ENCODE peak calls at places on chromosomes 7 and 10, in five cellular contexts. F is HFF-Myc, Y is WERI-Rb-1, A is brain microvascular endothelial cell, G is ovary. S is an unnamed sample.

GRCh38 chr7:750111-750905 is 23.2 kb upstream of the PRKAR1B start:
- DNase-seq in G (peak), Y (peak), F (no peak), A (no peak), S (no peak)

GRCh38 chr7:149071641-149072437 is 18.7 kb downstream of the ZNF786 start:
- DNase-seq in G (peak), Y (peak), A (no peak), F (no peak), S (no peak)

GRCh38 chr10:48400129-48400849 is 93.8 kb downstream of the MAPK8 start:
- DNase-seq in Y (no peak), F (no peak), G (no peak), A (no peak), S (peak)

GRCh38 chr10:91820144-91820543 is 21.9 kb downstream of the TNKS2 start:
- DNase-seq in G (no peak), F (no peak), A (peak), Y (no peak), S (peak)

GRCh38 chr10:114471906-114472873 is 67.9 kb upstream of the AFAP1L2 start:
- DNase-seq in G (no peak), Y (peak), F (no peak), A (no peak), S (no peak)

GRCh38 chr10:25493122-25493893 is 318.5 kb downstream of the GPR158 start:
- DNase-seq in F (no peak), Y (no peak), A (peak), G (no peak), S (peak)

GRCh38 chr7:125563557-125563956 is 633.9 kb upstream of the POT1 start:
- DNase-seq in Y (no peak), A (no peak), G (no peak), F (no peak), S (no peak)

GRCh38 chr10:115989621-115990020 is 283.4 kb downstream of the GFRA1 start:
- DNase-seq in G (no peak), F (no peak), A (peak), Y (no peak), S (peak)

GRCh38 chr10:93752761-93753160 is 5.0 kb upstream of the LGI1 start:
- DNase-seq in Y (no peak), F (peak), A (peak), G (no peak), S (peak)

GRCh38 chr7:29875741-29876140 is 69.4 kb downstream of the WIPF3 start:
- DNase-seq in G (no peak), A (no peak), F (no peak), Y (no peak), S (no peak)

GRCh38 chr10:112024079-112024478 is 159.5 kb downstream of the GPAM start:
- DNase-seq in F (no peak), G (no peak), A (no peak), Y (no peak), S (no peak)

GRCh38 chr10:16612148-16612742 is 90.6 kb upstream of the C1QL3 start:
- DNase-seq in A (peak), Y (no peak), F (no peak), G (no peak), S (peak)

GRCh38 chr10:121375201-121375600 is 223.0 kb downstream of the FGFR2 start:
- DNase-seq in A (no peak), F (no peak), G (no peak), Y (no peak), S (no peak)

GRCh38 chr7:71801996-71802395 is 610.1 kb downstream of the CALN1 start:
- DNase-seq in A (no peak), F (no peak), G (no peak), Y (no peak), S (no peak)

GRCh38 chr10:108779501-108779900 is 1143.8 kb downstream of the XPNPEP1 start:
- DNase-seq in Y (no peak), G (no peak), A (no peak), F (no peak), S (no peak)

GRCh38 chr7:143892527-143893300 is 9.3 kb downstream of the TCAF1 start:
- DNase-seq in G (no peak), F (no peak), Y (peak), A (peak), S (peak)

GRCh38 chr7:151076863-151077704 is 3.5 kb downstream of the FASTK start:
- DNase-seq in F (no peak), A (no peak), Y (no peak), G (peak), S (no peak)
- TF ChIP-seq CTCF in F (no peak), A (peak), Y (peak), G (no peak), S (peak)

GRCh38 chr7:106613861-106614560 is 46.9 kb downstream of the CCDC71L start:
- DNase-seq in Y (no peak), A (no peak), F (no peak), G (no peak), S (peak)
- H3K4me3 ChIP-seq in Y (no peak), A (no peak), F (no peak), G (no peak), S (no peak)

GRCh38 chr7:55420535-55420934 is 55.4 kb downstream of the LANCL2 start:
- DNase-seq in A (peak), G (no peak), Y (no peak), F (no peak), S (no peak)

GRCh38 chr7:55423891-55424290 is 58.8 kb downstream of the LANCL2 start:
- DNase-seq in F (no peak), G (no peak), Y (no peak), A (no peak), S (no peak)

GRCh38 chr7:55426676-55427075 is 61.5 kb downstream of the LANCL2 start:
- DNase-seq in A (no peak), G (no peak), F (no peak), Y (no peak), S (no peak)

GRCh38 chr7:55425141-55425752 is 60.1 kb downstream of the LANCL2 start:
- DNase-seq in Y (no peak), A (no peak), G (no peak), F (no peak), S (no peak)

DNA sequence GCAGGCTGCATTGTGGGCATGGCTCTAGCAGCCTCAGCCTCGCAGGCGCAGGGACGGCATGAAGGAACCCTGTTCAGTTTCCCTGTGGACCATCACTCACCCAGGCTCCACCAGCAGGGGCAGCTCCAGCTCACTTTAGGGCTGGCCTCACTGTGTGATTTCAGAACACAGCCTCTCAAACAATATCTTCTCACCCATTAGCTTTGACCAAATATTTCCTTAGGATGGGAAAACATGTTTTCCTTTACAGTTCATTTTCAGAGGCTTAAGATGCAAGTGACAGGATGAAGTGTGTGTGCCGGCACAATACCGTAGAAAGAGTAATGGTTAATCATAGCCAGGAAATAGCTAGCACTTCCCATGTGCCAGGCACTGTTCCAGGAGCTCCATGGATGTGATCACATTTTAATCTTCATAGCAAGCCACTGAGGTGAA is 58.2 kb downstream of the LANCL2 start:
- DNase-seq in G (no peak), F (no peak), Y (no peak), A (peak), S (peak)
- TF ChIP-seq CTCF in G (no peak), F (peak), Y (peak), A (peak), S (peak)

DNA sequence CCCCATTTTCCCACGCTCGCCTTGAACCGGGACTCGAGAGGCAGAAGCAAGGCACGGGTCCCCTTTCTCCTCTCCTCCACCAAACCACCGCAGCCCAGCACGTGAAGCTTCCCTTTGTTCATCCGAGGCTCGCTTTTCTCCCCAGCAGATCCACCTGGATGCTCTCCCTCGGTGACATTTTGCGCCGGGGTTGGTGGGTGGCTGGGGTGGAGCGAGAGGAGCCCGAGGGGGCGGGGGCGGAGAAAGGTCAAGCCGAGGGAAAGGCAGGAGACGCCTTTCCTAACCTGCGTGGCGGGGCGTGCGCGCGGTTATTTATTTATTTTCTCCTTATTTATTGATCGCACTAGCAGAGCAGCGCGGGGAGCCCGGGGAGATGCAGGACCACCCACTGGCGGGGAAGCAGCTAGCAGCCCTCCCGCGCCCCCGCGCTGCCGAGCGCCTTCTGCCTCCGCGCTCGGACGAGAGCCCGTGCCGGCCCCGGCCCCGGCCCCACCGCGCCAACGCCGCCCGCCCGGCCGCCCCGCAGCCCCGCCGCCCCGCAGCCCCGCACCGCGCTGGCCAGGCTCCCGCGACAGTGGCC is at the start of gene KCND2:
- DNase-seq in G (peak), A (no peak), Y (peak), F (no peak), S (no peak)
- H3K4me3 ChIP-seq in G (peak), A (peak), Y (peak), F (no peak), S (peak)